ENCODE peak calls at places on chromosomes 1 and 21, in six cellular contexts. One of them, this sample, is unnamed.
A peak's percentile ranks its signal among the peaks of the same experiment; 100 is the strongest.

GRCh38 chr1:153968000-153968363 is 280 bp downstream of the CREB3L4 start:
- DNase-seq in left ventricle myocardium inferior: no peak
- DNase-seq in stimulated activated CD8-positive, alpha-beta memory T cell treated with anti-CD3 and anti-CD28 coated beads, Interleukin-4, amount 100 ng/mL, for 1 hour: no peak
- DNase-seq in non-pigmented ciliary epithelial cell: no peak
- DNase-seq in SW 1271: no peak
- DNase-seq in small intestine: peak; percentile 64
- DNase-seq in this sample: no peak

GRCh38 chr1:201539561-201540404 is 856 bp downstream of the NAV1 start:
- DNase-seq in left ventricle myocardium inferior: peak; percentile 59
- DNase-seq in stimulated activated CD8-positive, alpha-beta memory T cell treated with anti-CD3 and anti-CD28 coated beads, Interleukin-4, amount 100 ng/mL, for 1 hour: no peak
- DNase-seq in non-pigmented ciliary epithelial cell: no peak
- DNase-seq in SW 1271: no peak
- DNase-seq in small intestine: peak; percentile 25
- DNase-seq in this sample: no peak

GRCh38 chr1:204418174-204419063 is 6.8 kb upstream of the PPP1R15B start:
- DNase-seq in left ventricle myocardium inferior: no peak
- DNase-seq in stimulated activated CD8-positive, alpha-beta memory T cell treated with anti-CD3 and anti-CD28 coated beads, Interleukin-4, amount 100 ng/mL, for 1 hour: no peak
- DNase-seq in non-pigmented ciliary epithelial cell: no peak
- DNase-seq in SW 1271: no peak
- DNase-seq in small intestine: no peak
- DNase-seq in this sample: no peak

GRCh38 chr21:43308101-43308500 is 118.8 kb downstream of the SIK1 start:
- DNase-seq in left ventricle myocardium inferior: peak; percentile 5
- DNase-seq in stimulated activated CD8-positive, alpha-beta memory T cell treated with anti-CD3 and anti-CD28 coated beads, Interleukin-4, amount 100 ng/mL, for 1 hour: no peak
- DNase-seq in non-pigmented ciliary epithelial cell: no peak
- DNase-seq in SW 1271: no peak
- DNase-seq in small intestine: no peak
- DNase-seq in this sample: no peak

GRCh38 chr1:24118410-24119242 is 6.7 kb upstream of the MYOM3 start:
- DNase-seq in left ventricle myocardium inferior: no peak
- DNase-seq in stimulated activated CD8-positive, alpha-beta memory T cell treated with anti-CD3 and anti-CD28 coated beads, Interleukin-4, amount 100 ng/mL, for 1 hour: no peak
- DNase-seq in non-pigmented ciliary epithelial cell: no peak
- DNase-seq in SW 1271: no peak
- DNase-seq in small intestine: peak; percentile 65
- DNase-seq in this sample: no peak

GRCh38 chr1:53378061-53378460 is 50.2 kb upstream of the LRP8 start:
- DNase-seq in left ventricle myocardium inferior: no peak
- DNase-seq in stimulated activated CD8-positive, alpha-beta memory T cell treated with anti-CD3 and anti-CD28 coated beads, Interleukin-4, amount 100 ng/mL, for 1 hour: no peak
- DNase-seq in non-pigmented ciliary epithelial cell: no peak
- DNase-seq in SW 1271: no peak
- DNase-seq in small intestine: no peak
- DNase-seq in this sample: no peak

GRCh38 chr1:110634455-110635281 is 28.5 kb upstream of the KCNA2 start:
- DNase-seq in left ventricle myocardium inferior: peak; percentile 91
- DNase-seq in stimulated activated CD8-positive, alpha-beta memory T cell treated with anti-CD3 and anti-CD28 coated beads, Interleukin-4, amount 100 ng/mL, for 1 hour: no peak
- DNase-seq in non-pigmented ciliary epithelial cell: no peak
- DNase-seq in SW 1271: no peak
- DNase-seq in small intestine: peak; percentile 6
- DNase-seq in this sample: no peak

GRCh38 chr1:27772071-27772470 is 948 bp upstream of the STX12 start:
- DNase-seq in left ventricle myocardium inferior: no peak
- DNase-seq in stimulated activated CD8-positive, alpha-beta memory T cell treated with anti-CD3 and anti-CD28 coated beads, Interleukin-4, amount 100 ng/mL, for 1 hour: no peak
- DNase-seq in non-pigmented ciliary epithelial cell: no peak
- DNase-seq in SW 1271: no peak
- DNase-seq in small intestine: no peak
- DNase-seq in this sample: no peak

GRCh38 chr1:109764561-109765482 is 1.1 kb upstream of the EPS8L3 start:
- DNase-seq in left ventricle myocardium inferior: peak; percentile 10
- DNase-seq in stimulated activated CD8-positive, alpha-beta memory T cell treated with anti-CD3 and anti-CD28 coated beads, Interleukin-4, amount 100 ng/mL, for 1 hour: no peak
- DNase-seq in non-pigmented ciliary epithelial cell: no peak
- DNase-seq in SW 1271: no peak
- DNase-seq in small intestine: peak; percentile 61
- DNase-seq in this sample: no peak

GRCh38 chr1:204241914-204242313 is 28.1 kb upstream of the GOLT1A start:
- DNase-seq in left ventricle myocardium inferior: no peak
- DNase-seq in stimulated activated CD8-positive, alpha-beta memory T cell treated with anti-CD3 and anti-CD28 coated beads, Interleukin-4, amount 100 ng/mL, for 1 hour: no peak
- DNase-seq in non-pigmented ciliary epithelial cell: no peak
- DNase-seq in SW 1271: no peak
- DNase-seq in small intestine: no peak
- DNase-seq in this sample: no peak

GRCh38 chr21:31526040-31526439 is 133.5 kb upstream of the SOD1 start:
- DNase-seq in left ventricle myocardium inferior: no peak
- DNase-seq in stimulated activated CD8-positive, alpha-beta memory T cell treated with anti-CD3 and anti-CD28 coated beads, Interleukin-4, amount 100 ng/mL, for 1 hour: no peak
- DNase-seq in non-pigmented ciliary epithelial cell: no peak
- DNase-seq in SW 1271: no peak
- DNase-seq in small intestine: no peak
- DNase-seq in this sample: no peak

GRCh38 chr1:202192770-202193613 is 607 bp upstream of the LGR6 start:
- DNase-seq in left ventricle myocardium inferior: peak; percentile 50
- DNase-seq in stimulated activated CD8-positive, alpha-beta memory T cell treated with anti-CD3 and anti-CD28 coated beads, Interleukin-4, amount 100 ng/mL, for 1 hour: peak; percentile 22
- DNase-seq in non-pigmented ciliary epithelial cell: no peak
- DNase-seq in SW 1271: peak; percentile 35
- DNase-seq in small intestine: peak; percentile 46
- DNase-seq in this sample: no peak

GRCh38 chr1:246161626-246162025 is 345.5 kb downstream of the SMYD3 start:
- DNase-seq in left ventricle myocardium inferior: no peak
- DNase-seq in stimulated activated CD8-positive, alpha-beta memory T cell treated with anti-CD3 and anti-CD28 coated beads, Interleukin-4, amount 100 ng/mL, for 1 hour: no peak
- DNase-seq in non-pigmented ciliary epithelial cell: no peak
- DNase-seq in SW 1271: no peak
- DNase-seq in small intestine: no peak
- DNase-seq in this sample: peak; percentile 68

GRCh38 chr1:202074985-202075773 is 47.5 kb upstream of the GPR37L1 start:
- DNase-seq in left ventricle myocardium inferior: no peak
- DNase-seq in stimulated activated CD8-positive, alpha-beta memory T cell treated with anti-CD3 and anti-CD28 coated beads, Interleukin-4, amount 100 ng/mL, for 1 hour: no peak
- DNase-seq in non-pigmented ciliary epithelial cell: no peak
- DNase-seq in SW 1271: no peak
- DNase-seq in small intestine: peak; percentile 66
- DNase-seq in this sample: no peak

GRCh38 chr21:44765231-44766013 is 36.2 kb downstream of the UBE2G2 start:
- DNase-seq in left ventricle myocardium inferior: no peak
- DNase-seq in stimulated activated CD8-positive, alpha-beta memory T cell treated with anti-CD3 and anti-CD28 coated beads, Interleukin-4, amount 100 ng/mL, for 1 hour: no peak
- DNase-seq in non-pigmented ciliary epithelial cell: no peak
- DNase-seq in SW 1271: no peak
- DNase-seq in small intestine: no peak
- DNase-seq in this sample: no peak

GRCh38 chr1:61095127-61095812 is 12.9 kb downstream of the NFIA start:
- DNase-seq in left ventricle myocardium inferior: no peak
- DNase-seq in stimulated activated CD8-positive, alpha-beta memory T cell treated with anti-CD3 and anti-CD28 coated beads, Interleukin-4, amount 100 ng/mL, for 1 hour: no peak
- DNase-seq in non-pigmented ciliary epithelial cell: no peak
- DNase-seq in SW 1271: no peak
- DNase-seq in small intestine: no peak
- DNase-seq in this sample: no peak

GRCh38 chr1:227998374-227999055 is 8.3 kb upstream of the WNT3A start:
- DNase-seq in left ventricle myocardium inferior: no peak
- DNase-seq in stimulated activated CD8-positive, alpha-beta memory T cell treated with anti-CD3 and anti-CD28 coated beads, Interleukin-4, amount 100 ng/mL, for 1 hour: no peak
- DNase-seq in non-pigmented ciliary epithelial cell: no peak
- DNase-seq in SW 1271: no peak
- DNase-seq in small intestine: no peak
- DNase-seq in this sample: no peak

GRCh38 chr1:153025797-153026196 is 5.2 kb upstream of the SPRR1B start:
- DNase-seq in left ventricle myocardium inferior: no peak
- DNase-seq in stimulated activated CD8-positive, alpha-beta memory T cell treated with anti-CD3 and anti-CD28 coated beads, Interleukin-4, amount 100 ng/mL, for 1 hour: no peak
- DNase-seq in non-pigmented ciliary epithelial cell: no peak
- DNase-seq in SW 1271: no peak
- DNase-seq in small intestine: no peak
- DNase-seq in this sample: no peak

GRCh38 chr1:184156521-184157395 is 105.2 kb downstream of the TSEN15 start:
- DNase-seq in left ventricle myocardium inferior: no peak
- DNase-seq in stimulated activated CD8-positive, alpha-beta memory T cell treated with anti-CD3 and anti-CD28 coated beads, Interleukin-4, amount 100 ng/mL, for 1 hour: no peak
- DNase-seq in non-pigmented ciliary epithelial cell: no peak
- DNase-seq in SW 1271: no peak
- DNase-seq in small intestine: no peak
- DNase-seq in this sample: no peak

GRCh38 chr1:148362141-148362929 is 120.8 kb downstream of the PPIAL4G start:
- DNase-seq in left ventricle myocardium inferior: no peak
- DNase-seq in stimulated activated CD8-positive, alpha-beta memory T cell treated with anti-CD3 and anti-CD28 coated beads, Interleukin-4, amount 100 ng/mL, for 1 hour: no peak
- DNase-seq in non-pigmented ciliary epithelial cell: no peak
- DNase-seq in SW 1271: no peak
- DNase-seq in small intestine: peak; percentile 68
- DNase-seq in this sample: no peak

GRCh38 chr1:224435318-224435763 is 744 bp upstream of the WDR26 start:
- DNase-seq in left ventricle myocardium inferior: no peak
- DNase-seq in stimulated activated CD8-positive, alpha-beta memory T cell treated with anti-CD3 and anti-CD28 coated beads, Interleukin-4, amount 100 ng/mL, for 1 hour: no peak
- DNase-seq in non-pigmented ciliary epithelial cell: peak; percentile 40
- DNase-seq in SW 1271: no peak
- DNase-seq in small intestine: peak; percentile 18
- DNase-seq in this sample: peak; percentile 38

GRCh38 chr1:4375812-4376211 is 278.6 kb upstream of the AJAP1 start:
- DNase-seq in left ventricle myocardium inferior: no peak
- DNase-seq in stimulated activated CD8-positive, alpha-beta memory T cell treated with anti-CD3 and anti-CD28 coated beads, Interleukin-4, amount 100 ng/mL, for 1 hour: no peak
- DNase-seq in non-pigmented ciliary epithelial cell: peak; percentile 17
- DNase-seq in SW 1271: no peak
- DNase-seq in small intestine: no peak
- DNase-seq in this sample: no peak

GRCh38 chr1:247738315-247738714 is at the start of gene OR14K1:
- DNase-seq in left ventricle myocardium inferior: no peak
- DNase-seq in stimulated activated CD8-positive, alpha-beta memory T cell treated with anti-CD3 and anti-CD28 coated beads, Interleukin-4, amount 100 ng/mL, for 1 hour: no peak
- DNase-seq in non-pigmented ciliary epithelial cell: no peak
- DNase-seq in SW 1271: no peak
- DNase-seq in small intestine: no peak
- DNase-seq in this sample: no peak

This sample was measured in skeletal muscle cell.